ENCODE peak calls at places on chromosome 3, in eight cellular contexts. B is neural progenitor cell, E is pancreas, J is gastrocnemius medialis, M is PC-3, K is AG09319, V is BJ, Q is fibroblast of lung. N is an unnamed sample.

GRCh38 chr3:126394179-126394976 is at the start of gene CFAP100:
- DNase-seq in M (no peak), K (no peak), J (no peak), Q (peak), V (no peak), B (peak), E (no peak), N (peak)

GRCh38 chr3:143226678-143227291 is 107.2 kb downstream of the CHST2 start:
- DNase-seq in E (no peak), B (peak), Q (no peak), M (no peak), K (no peak), V (no peak), J (no peak), N (no peak)

GRCh38 chr3:120052225-120052624 is 42.0 kb downstream of the GSK3B start:
- DNase-seq in E (no peak), M (no peak), J (no peak), V (no peak), K (no peak), Q (no peak), B (no peak), N (no peak)

GRCh38 chr3:48190911-48191310 is 2.7 kb upstream of the CDC25A start:
- DNase-seq in V (no peak), Q (no peak), B (no peak), J (no peak), M (no peak), K (no peak), E (no peak), N (no peak)

GRCh38 chr3:53773586-53774368 is 72.4 kb downstream of the CHDH start:
- DNase-seq in B (no peak), E (no peak), M (no peak), Q (peak), V (peak), K (peak), J (no peak), N (no peak)

GRCh38 chr3:127092368-127092767 is 100.6 kb upstream of the PRR23E start:
- DNase-seq in E (no peak), B (no peak), J (no peak), M (no peak), V (no peak), Q (no peak), K (no peak), N (peak)

GRCh38 chr3:184785106-184785505 is 26.9 kb upstream of the VPS8 start:
- DNase-seq in V (no peak), E (no peak), B (no peak), Q (no peak), M (no peak), K (no peak), J (no peak), N (no peak)

GRCh38 chr3:152402698-152403456 is 134.1 kb downstream of the MBNL1 start:
- DNase-seq in K (no peak), E (no peak), Q (peak), V (no peak), M (peak), J (no peak), B (no peak), N (no peak)

GRCh38 chr3:115623414-115623868 is at the start of gene GAP43:
- DNase-seq in E (peak), M (peak), Q (peak), K (peak), J (no peak), B (peak), V (peak), N (peak)

GRCh38 chr3:172666181-172666872 is 44.5 kb downstream of the NCEH1 start:
- DNase-seq in J (no peak), Q (no peak), K (no peak), E (no peak), V (no peak), B (no peak), M (no peak), N (no peak)
- TF ChIP-seq CTCF in J (no peak), Q (peak), K (peak), E (no peak), V (peak), B (no peak), M (no peak), N (no peak)

GRCh38 chr3:170908235-170909116 is at the start of gene EIF5A2:
- DNase-seq in K (peak), J (peak), E (peak), Q (peak), B (peak), M (peak), V (peak), N (peak)
- TF ChIP-seq CTCF in K (no peak), J (no peak), E (no peak), Q (no peak), B (no peak), M (no peak), V (no peak), N (no peak)

DNA sequence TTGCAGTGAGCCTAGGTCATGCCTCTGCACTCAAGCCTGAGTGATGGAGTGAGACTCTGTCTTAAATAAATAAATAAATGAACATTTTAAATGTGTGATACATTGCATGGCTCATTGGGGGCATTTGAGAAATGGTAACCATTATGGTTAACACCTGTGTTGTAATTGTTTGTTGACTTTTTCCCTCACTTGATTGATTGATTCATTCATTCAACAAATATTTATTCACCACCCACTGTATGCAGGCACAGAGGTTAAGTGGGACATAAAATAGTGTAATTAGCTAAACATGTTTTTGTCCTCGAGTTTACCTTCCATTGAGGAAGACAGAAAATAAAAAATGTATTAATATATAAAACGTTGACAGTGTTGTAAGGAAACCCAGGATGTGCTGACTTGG is 127.1 kb upstream of the ANKRD28 start:
- DNase-seq in K (no peak), Q (no peak), V (no peak), B (no peak), J (no peak), M (no peak), E (no peak), N (no peak)
- TF ChIP-seq CTCF in K (no peak), Q (no peak), V (no peak), B (no peak), J (no peak), M (no peak), E (no peak), N (no peak)

DNA sequence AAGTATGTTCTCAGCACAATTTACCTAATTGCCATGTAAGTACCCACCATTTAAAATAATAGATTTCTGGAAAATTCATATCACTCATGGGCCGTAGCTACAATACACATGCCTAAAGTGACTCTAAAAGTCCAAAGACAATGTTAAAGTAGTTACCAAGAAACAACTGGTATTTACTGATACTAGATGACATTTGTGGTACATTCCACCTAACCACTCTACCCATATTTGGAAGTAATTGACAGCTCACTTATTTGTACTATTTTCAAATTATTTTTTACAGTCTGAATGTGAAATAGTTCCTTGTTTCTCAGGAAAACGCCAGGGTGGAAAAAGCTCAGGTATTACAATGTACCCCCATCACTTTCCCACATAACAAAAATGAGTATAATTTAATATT is 573.0 kb downstream of the MECOM start:
- DNase-seq in K (no peak), B (no peak), V (no peak), M (no peak), E (no peak), Q (peak), J (no peak), N (no peak)
- TF ChIP-seq CTCF in K (no peak), B (no peak), V (no peak), M (no peak), E (no peak), Q (no peak), J (no peak), N (no peak)

DNA sequence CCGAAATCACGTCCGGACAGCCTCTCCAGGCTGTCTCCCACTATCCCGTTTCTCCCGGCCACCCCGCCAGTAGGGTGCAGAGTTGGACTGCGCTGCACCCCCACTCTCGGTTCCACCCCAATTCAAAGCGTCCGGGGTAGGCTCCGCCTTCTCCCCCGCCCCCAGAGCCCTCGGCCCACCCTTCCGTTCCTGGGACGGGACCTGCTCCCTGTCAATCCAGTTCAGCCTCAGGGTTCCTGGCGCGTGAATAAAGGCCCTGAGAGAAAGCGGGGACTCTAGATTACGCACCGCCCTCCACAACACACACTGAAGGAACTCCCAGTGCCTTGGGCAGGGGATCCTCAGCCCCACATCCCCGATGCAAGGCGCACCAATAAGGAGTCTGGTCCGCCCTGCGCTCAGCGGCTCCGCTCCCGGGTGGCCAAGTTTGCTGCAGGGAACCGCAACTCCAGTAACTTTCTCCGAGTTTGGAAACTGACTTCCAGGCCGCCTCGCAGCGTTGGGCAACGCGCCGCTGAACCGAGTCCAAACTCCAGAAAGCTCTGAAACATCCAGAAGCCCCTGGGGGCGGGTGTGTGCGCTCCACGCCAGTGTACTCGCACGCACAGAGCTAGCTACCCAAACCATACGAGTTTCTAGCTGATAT is 1.9 kb downstream of the ADAMTS9 start:
- DNase-seq in J (peak), V (peak), M (no peak), E (peak), B (peak), Q (peak), K (peak), N (peak)
- TF ChIP-seq CTCF in J (peak), V (peak), M (no peak), E (no peak), B (peak), Q (peak), K (peak), N (peak)

GRCh38 chr3:52036829-52037228 is 19.5 kb downstream of the DUSP7 start:
- DNase-seq in Q (no peak), V (no peak), E (no peak), K (no peak), M (peak), B (peak), J (no peak), N (no peak)
- TF ChIP-seq CTCF in Q (no peak), V (no peak), E (no peak), K (no peak), M (peak), B (peak), J (no peak), N (no peak)

N was measured in upper lobe of right lung.